ENCODE peak calls at places on chromosomes 7 and 10, in five cellular contexts. B is IMR-90, U is GM23248, N is A549, A is DND-41. Y is an unnamed sample.

GRCh38 chr7:130273863-130274262 is 7.2 kb downstream of the CPA2 start:
- DNase-seq in B (peak; percentile 68), U (peak; percentile 78), N (no peak), A (no peak), Y (no peak)

GRCh38 chr7:138021889-138022288 is 20.0 kb upstream of the CREB3L2 start:
- DNase-seq in B (no peak), U (no peak), N (no peak), A (no peak), Y (no peak)

GRCh38 chr10:97764519-97764931 is 7.3 kb downstream of the SFRP5 start:
- DNase-seq in B (no peak), U (no peak), N (no peak), A (no peak), Y (peak; percentile 71)

GRCh38 chr7:31023877-31024276 is 28.2 kb upstream of the ADCYAP1R1 start:
- DNase-seq in B (no peak), U (no peak), N (no peak), A (peak; percentile 33), Y (no peak)

GRCh38 chr7:111126987-111127386 is 36.1 kb downstream of the LRRN3 start:
- DNase-seq in B (peak; percentile 31), U (peak; percentile 60), N (peak; percentile 12), A (no peak), Y (no peak)

GRCh38 chr10:71150811-71151210 is 61.6 kb upstream of the UNC5B start:
- DNase-seq in B (no peak), U (no peak), N (no peak), A (no peak), Y (no peak)

GRCh38 chr10:35375091-35375765 is 38.9 kb downstream of the CCNY start:
- DNase-seq in B (peak; percentile 47), U (peak; percentile 49), N (no peak), A (no peak), Y (no peak)

GRCh38 chr7:155578016-155578415 is 31.7 kb upstream of the CNPY1 start:
- DNase-seq in B (no peak), U (no peak), N (no peak), A (no peak), Y (peak; percentile 36)

GRCh38 chr7:34155225-34155908 is 250.0 kb downstream of the BMPER start:
- DNase-seq in B (peak; percentile 96), U (peak; percentile 98), N (peak; percentile 56), A (no peak), Y (peak; percentile 78)

GRCh38 chr7:73738220-73738611 is 386 bp downstream of the ABHD11 start:
- DNase-seq in B (peak; percentile 25), U (peak; percentile 81), N (peak; percentile 65), A (peak; percentile 72), Y (peak; percentile 96)

GRCh38 chr7:96179341-96179740 is 142.6 kb downstream of the SLC25A13 start:
- DNase-seq in B (peak; percentile 25), U (no peak), N (no peak), A (no peak), Y (no peak)

GRCh38 chr10:97651773-97652172 is 11.3 kb downstream of the PI4K2A start:
- DNase-seq in B (no peak), U (no peak), N (peak; percentile 43), A (no peak), Y (no peak)

GRCh38 chr7:157208758-157209413 is 70.2 kb downstream of the UBE3C start:
- DNase-seq in B (no peak), U (no peak), N (no peak), A (no peak), Y (no peak)

GRCh38 chr10:24091294-24091693 is 117.6 kb upstream of the KIAA1217 start:
- DNase-seq in B (no peak), U (peak; percentile 14), N (no peak), A (no peak), Y (no peak)

GRCh38 chr10:458466-458865 is 231.0 kb downstream of the DIP2C start:
- DNase-seq in B (no peak), U (no peak), N (no peak), A (no peak), Y (no peak)

GRCh38 chr7:29754874-29755490 is 51.3 kb upstream of the WIPF3 start:
- DNase-seq in B (no peak), U (no peak), N (no peak), A (no peak), Y (no peak)

GRCh38 chr7:36526720-36527548 is 137.3 kb downstream of the ANLN start:
- DNase-seq in B (peak; percentile 69), U (peak; percentile 75), N (peak; percentile 71), A (no peak), Y (no peak)

GRCh38 chr10:85635650-85636049 is 730.9 kb downstream of the GRID1 start:
- DNase-seq in B (no peak), U (no peak), N (no peak), A (no peak), Y (no peak)

GRCh38 chr7:139626817-139627216 is 103.3 kb downstream of the CLEC2L start:
- DNase-seq in B (no peak), U (no peak), N (no peak), A (peak; percentile 92), Y (no peak)

GRCh38 chr10:46226232-46226631 is 60.6 kb upstream of the ANTXRL start:
- DNase-seq in B (no peak), U (no peak), N (no peak), A (no peak), Y (no peak)

GRCh38 chr7:115289966-115290365 is 368.1 kb downstream of the MDFIC start:
- DNase-seq in B (peak; percentile 41), U (peak; percentile 72), N (no peak), A (no peak), Y (no peak)

GRCh38 chr10:92387289-92387940 is 96.4 kb downstream of the MARCHF5 start:
- DNase-seq in B (peak; percentile 75), U (peak; percentile 48), N (peak; percentile 72), A (peak; percentile 75), Y (peak; percentile 76)

GRCh38 chr7:95434501-95435421 is at the start of gene PON2:
- DNase-seq in B (peak; percentile 72), U (peak; percentile 94), N (peak; percentile 97), A (no peak), Y (peak; percentile 96)

GRCh38 chr10:24723788-24724380 is at the start of gene ARHGAP21:
- DNase-seq in B (peak; percentile 68), U (peak; percentile 84), N (peak; percentile 66), A (peak; percentile 76), Y (peak; percentile 94)

GRCh38 chr10:1605999-1606940 is 131.1 kb downstream of the ADARB2 start:
- DNase-seq in B (no peak), U (no peak), N (no peak), A (no peak), Y (no peak)

GRCh38 chr7:67631496-67631895 is 634.9 kb downstream of the TYW1 start:
- DNase-seq in B (no peak), U (no peak), N (no peak), A (no peak), Y (no peak)

GRCh38 chr10:89535185-89536012 is at the start of gene SLC16A12:
- DNase-seq in B (no peak), U (no peak), N (no peak), A (no peak), Y (peak; percentile 87)

GRCh38 chr10:33820531-33820930 is 486.1 kb upstream of the NRP1 start:
- DNase-seq in B (no peak), U (no peak), N (no peak), A (no peak), Y (no peak)

GRCh38 chr7:126856691-126857291 is 395.9 kb downstream of the GRM8 start:
- DNase-seq in B (no peak), U (peak; percentile 25), N (peak; percentile 20), A (no peak), Y (peak; percentile 26)

GRCh38 chr10:132201111-132201989 is 14.6 kb downstream of the DPYSL4 start:
- DNase-seq in B (no peak), U (no peak), N (no peak), A (no peak), Y (peak; percentile 90)

GRCh38 chr10:89283988-89284475 is 17.8 kb upstream of the IFIT2 start:
- DNase-seq in B (peak; percentile 81), U (peak; percentile 86), N (peak; percentile 50), A (no peak), Y (no peak)

GRCh38 chr7:153454283-153454682 is 597.9 kb upstream of the DPP6 start:
- DNase-seq in B (no peak), U (no peak), N (no peak), A (no peak), Y (no peak)

GRCh38 chr7:151632750-151633515 is 113.2 kb upstream of the RHEB start:
- DNase-seq in B (peak; percentile 23), U (peak; percentile 21), N (no peak), A (no peak), Y (peak; percentile 55)

DNA sequence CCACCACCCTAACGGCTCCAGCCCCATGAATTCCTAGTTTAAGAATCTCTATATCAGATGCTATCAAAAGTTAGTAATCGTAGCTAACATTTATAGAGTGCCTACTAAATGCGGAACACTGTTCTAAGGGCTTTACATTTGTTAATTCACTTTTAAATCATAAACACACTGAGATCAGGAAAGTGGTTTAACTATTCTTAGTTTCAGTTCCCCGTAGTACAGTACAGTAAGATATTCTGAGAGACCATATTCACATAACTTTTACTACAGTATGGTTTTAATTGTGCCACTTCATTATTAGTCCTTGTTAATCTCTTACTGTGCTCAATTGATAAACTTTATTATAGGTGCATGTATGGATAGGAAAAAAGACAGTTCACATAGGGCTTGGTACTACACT is 22.5 kb downstream of the SYPL1 start:
- DNase-seq in B (no peak), U (no peak), N (no peak), A (no peak), Y (no peak)
- H3K4me2 ChIP-seq in B (no peak overlapping the region), U (no peak overlapping the region), N (no peak overlapping the region), A (no peak overlapping the region), Y (no peak overlapping the region)

GRCh38 chr10:86711957-86712708 is 43.8 kb downstream of the LDB3 start:
- DNase-seq in B (peak; percentile 25), U (no peak), N (peak; percentile 53), A (no peak), Y (peak; percentile 98)

GRCh38 chr10:86711237-86711956 is 43.1 kb downstream of the LDB3 start:
- DNase-seq in B (peak; percentile 85), U (peak; percentile 98), N (peak; percentile 90), A (peak; percentile 86), Y (peak; percentile 100)

GRCh38 chr10:86708783-86709778 is 40.8 kb downstream of the LDB3 start:
- DNase-seq in B (no peak), U (no peak), N (no peak), A (no peak), Y (peak; percentile 57)

GRCh38 chr10:86709786-86710185 is 41.5 kb downstream of the LDB3 start:
- DNase-seq in B (no peak), U (no peak), N (no peak), A (no peak), Y (peak; percentile 61)

DNA sequence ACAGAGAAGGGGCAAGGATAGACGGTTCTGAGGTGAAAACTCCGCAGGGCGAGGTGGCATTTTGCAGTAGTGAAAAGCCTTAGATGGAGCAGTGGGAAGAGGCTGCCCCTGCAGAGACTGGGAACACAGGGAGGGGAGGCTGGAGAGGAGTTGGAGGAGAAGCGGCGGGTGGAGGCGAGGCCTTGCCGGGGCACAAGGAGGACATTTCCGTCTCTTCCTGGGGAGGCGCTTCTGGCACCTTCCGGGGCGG is 42.6 kb downstream of the LDB3 start:
- DNase-seq in B (no peak), U (no peak), N (no peak), A (no peak), Y (no peak)
- H3K4me3 ChIP-seq in B (peak overlapping the region; percentile 5), U (peak overlapping the region; percentile 71), N (peak overlapping the region; percentile 72), A (peak overlapping the region; percentile 73), Y (peak overlapping the region; percentile 79)

GRCh38 chr10:110447886-110448285 is 49.8 kb upstream of the DUSP5 start:
- DNase-seq in B (no peak), U (no peak), N (no peak), A (no peak), Y (no peak)
- H3K4me2 ChIP-seq in B (no peak overlapping the region), U (peak overlapping the region; percentile 22), N (no peak overlapping the region), A (no peak overlapping the region), Y (peak overlapping the region; percentile 33)

GRCh38 chr7:100582041-100582579 is 3.8 kb downstream of the LRCH4 start:
- DNase-seq in B (no peak), U (no peak), N (no peak), A (no peak), Y (peak; percentile 48)
- H3K4me3 ChIP-seq in B (no peak overlapping the region), U (no peak overlapping the region), N (no peak overlapping the region), A (peak overlapping the region; percentile 90), Y (no peak overlapping the region)